ENCODE peak calls at places on chromosomes 4 and X, in four cellular contexts. One of them, this sample, is unnamed.

GRCh38 chrX:100264200-100264599 is 145.9 kb downstream of the PCDH19 start:
- DNase-seq in HL-60: no peak
- DNase-seq in K562: no peak
- DNase-seq in GM12878: peak
- DNase-seq in this sample: no peak

GRCh38 chr4:147034372-147034771 is 88.7 kb upstream of the TTC29 start:
- DNase-seq in HL-60: no peak
- DNase-seq in K562: no peak
- DNase-seq in GM12878: no peak
- DNase-seq in this sample: no peak

GRCh38 chr4:15240764-15241163 is 187.1 kb upstream of the C1QTNF7 start:
- DNase-seq in GM12878: no peak
- DNase-seq in HL-60: no peak
- DNase-seq in K562: no peak
- DNase-seq in this sample: no peak

GRCh38 chr4:39480251-39480650 is 21.4 kb downstream of the LIAS start:
- DNase-seq in HL-60: no peak
- DNase-seq in GM12878: no peak
- DNase-seq in K562: no peak
- DNase-seq in this sample: no peak

GRCh38 chr4:26406346-26406975 is 83.8 kb downstream of the CCKAR start:
- DNase-seq in GM12878: no peak
- DNase-seq in K562: no peak
- DNase-seq in HL-60: no peak
- DNase-seq in this sample: no peak

GRCh38 chr4:2694691-2695090 is 61.4 kb downstream of the TNIP2 start:
- DNase-seq in K562: no peak
- DNase-seq in HL-60: no peak
- DNase-seq in GM12878: no peak
- DNase-seq in this sample: no peak

GRCh38 chr4:6403400-6403685 is 69.1 kb downstream of the PPP2R2C start:
- DNase-seq in HL-60: no peak
- DNase-seq in GM12878: no peak
- DNase-seq in K562: no peak
- DNase-seq in this sample: no peak

GRCh38 chr4:1973218-1973617 is 35.6 kb downstream of the NELFA start:
- DNase-seq in K562: no peak
- DNase-seq in HL-60: no peak
- DNase-seq in GM12878: no peak
- DNase-seq in this sample: no peak

GRCh38 chr4:102180080-102180479 is 165.2 kb downstream of the SLC39A8 start:
- DNase-seq in GM12878: no peak
- DNase-seq in K562: no peak
- DNase-seq in HL-60: no peak
- DNase-seq in this sample: no peak

GRCh38 chr4:24212642-24213041 is 322.8 kb upstream of the PPARGC1A start:
- DNase-seq in HL-60: no peak
- DNase-seq in GM12878: no peak
- DNase-seq in K562: no peak
- DNase-seq in this sample: no peak

GRCh38 chrX:1754077-1754476 is 139.2 kb downstream of the ASMT start:
- DNase-seq in GM12878: no peak
- DNase-seq in K562: no peak
- DNase-seq in HL-60: no peak
- DNase-seq in this sample: no peak

GRCh38 chrX:78759081-78759480 is 11.6 kb downstream of the LPAR4 start:
- DNase-seq in HL-60: no peak
- DNase-seq in K562: no peak
- DNase-seq in GM12878: no peak
- DNase-seq in this sample: no peak

GRCh38 chr4:2254665-2255500 is 7.0 kb downstream of the MXD4 start:
- DNase-seq in HL-60: no peak
- DNase-seq in K562: no peak
- DNase-seq in GM12878: no peak
- DNase-seq in this sample: no peak

GRCh38 chr4:6844986-6845385 is 62.5 kb downstream of the KIAA0232 start:
- DNase-seq in K562: peak
- DNase-seq in GM12878: no peak
- DNase-seq in HL-60: no peak
- DNase-seq in this sample: no peak

GRCh38 chr4:185395956-185396723 is 416 bp upstream of the LRP2BP start:
- DNase-seq in GM12878: peak
- DNase-seq in HL-60: peak
- DNase-seq in K562: peak
- DNase-seq in this sample: peak

GRCh38 chrX:139200793-139201192 is 329.7 kb upstream of the F9 start:
- DNase-seq in HL-60: no peak
- DNase-seq in GM12878: no peak
- DNase-seq in K562: no peak
- DNase-seq in this sample: no peak

GRCh38 chrX:154607370-154607769 is 11.7 kb downstream of the CTAG1B start:
- DNase-seq in HL-60: no peak
- DNase-seq in GM12878: no peak
- DNase-seq in K562: no peak
- DNase-seq in this sample: no peak

GRCh38 chr4:81460115-81460836 is 11.4 kb downstream of the RASGEF1B start:
- DNase-seq in HL-60: no peak
- DNase-seq in GM12878: no peak
- DNase-seq in K562: no peak
- DNase-seq in this sample: no peak

GRCh38 chr4:109044446-109044845 is 258.0 kb downstream of the COL25A1 start:
- DNase-seq in GM12878: no peak
- DNase-seq in HL-60: no peak
- DNase-seq in K562: no peak
- DNase-seq in this sample: no peak

GRCh38 chrX:53526999-53527398 is 92.8 kb upstream of the HSD17B10 start:
- DNase-seq in HL-60: no peak
- DNase-seq in GM12878: no peak
- DNase-seq in K562: no peak
- DNase-seq in this sample: no peak

GRCh38 chr4:17283832-17284231 is 228.1 kb downstream of the QDPR start:
- DNase-seq in K562: no peak
- DNase-seq in HL-60: no peak
- DNase-seq in GM12878: no peak
- DNase-seq in this sample: no peak

GRCh38 chr4:100894339-100894870 is 376.6 kb upstream of the EMCN start:
- DNase-seq in HL-60: no peak
- DNase-seq in K562: no peak
- DNase-seq in GM12878: no peak
- DNase-seq in this sample: no peak

GRCh38 chr4:172134536-172134935 is 321.3 kb downstream of the GALNTL6 start:
- DNase-seq in HL-60: no peak
- DNase-seq in K562: no peak
- DNase-seq in GM12878: no peak
- DNase-seq in this sample: no peak

GRCh38 chr4:38278255-38278654 is 318.1 kb downstream of the PTTG2 start:
- DNase-seq in HL-60: no peak
- DNase-seq in K562: no peak
- DNase-seq in GM12878: no peak
- DNase-seq in this sample: no peak

GRCh38 chr4:108783666-108784463 is 21.0 kb upstream of the ETNPPL start:
- DNase-seq in K562: peak
- DNase-seq in GM12878: no peak
- DNase-seq in HL-60: no peak
- DNase-seq in this sample: no peak

GRCh38 chr4:33184684-33185083 is 2464.5 kb downstream of the PCDH7 start:
- DNase-seq in K562: no peak
- DNase-seq in GM12878: peak
- DNase-seq in HL-60: peak
- DNase-seq in this sample: no peak

GRCh38 chrX:130909469-130910136 is 6.6 kb upstream of the ENOX2 start:
- DNase-seq in HL-60: no peak
- DNase-seq in GM12878: no peak
- DNase-seq in K562: peak
- DNase-seq in this sample: no peak

GRCh38 chr4:16608611-16609125 is 289.8 kb downstream of the LDB2 start:
- DNase-seq in K562: no peak
- DNase-seq in GM12878: no peak
- DNase-seq in HL-60: no peak
- DNase-seq in this sample: no peak

GRCh38 chr4:151921811-151922210 is 161.0 kb upstream of the GATB start:
- DNase-seq in K562: no peak
- DNase-seq in GM12878: no peak
- DNase-seq in HL-60: no peak
- DNase-seq in this sample: no peak

GRCh38 chr4:108350332-108350731 is 181.6 kb upstream of the LEF1 start:
- DNase-seq in K562: no peak
- DNase-seq in HL-60: no peak
- DNase-seq in GM12878: no peak
- DNase-seq in this sample: no peak

GRCh38 chrX:11119295-11119943 is 8.3 kb downstream of the HCCS start:
- DNase-seq in K562: no peak
- DNase-seq in HL-60: no peak
- DNase-seq in GM12878: no peak
- DNase-seq in this sample: no peak

GRCh38 chr4:99945718-99946345 is 586 bp downstream of the DNAJB14 start:
- DNase-seq in K562: peak
- DNase-seq in GM12878: no peak
- DNase-seq in HL-60: no peak
- DNase-seq in this sample: no peak

GRCh38 chr4:145545538-145546224 is 64.0 kb downstream of the SMAD1 start:
- DNase-seq in GM12878: no peak
- DNase-seq in K562: no peak
- DNase-seq in HL-60: no peak
- DNase-seq in this sample: no peak

GRCh38 chrX:121179972-121180371 is 132.6 kb downstream of the GLUD2 start:
- DNase-seq in K562: no peak
- DNase-seq in GM12878: no peak
- DNase-seq in HL-60: no peak
- DNase-seq in this sample: no peak

GRCh38 chr4:153676491-153676890 is 7.6 kb upstream of the TLR2 start:
- DNase-seq in K562: no peak
- DNase-seq in GM12878: no peak
- DNase-seq in HL-60: no peak
- DNase-seq in this sample: no peak

DNA sequence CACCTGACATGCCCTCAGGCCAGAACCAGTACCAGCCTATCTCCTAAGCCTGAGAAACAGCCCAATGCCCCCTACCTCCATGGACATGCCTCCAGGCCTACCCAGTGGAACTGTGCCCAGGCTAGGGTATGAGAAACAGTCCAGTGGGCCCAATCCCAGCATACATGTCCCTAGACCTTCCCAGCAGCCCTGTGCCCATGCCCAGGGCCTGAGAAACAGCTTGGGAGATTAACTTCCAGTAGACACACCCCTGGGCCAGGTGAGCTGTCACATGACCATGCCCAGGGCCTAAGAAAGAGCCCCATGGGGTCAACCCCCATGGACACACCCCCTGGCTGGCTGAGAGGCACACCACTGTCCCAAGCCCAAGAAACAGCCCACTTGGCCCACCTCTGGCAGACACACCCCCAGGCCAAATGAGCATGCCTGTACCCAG is 78.8 kb downstream of the CBR4 start:
- DNase-seq in K562: no peak
- DNase-seq in HL-60: no peak
- DNase-seq in GM12878: no peak
- DNase-seq in this sample: no peak
- TF ChIP-seq POLR2AphosphoS5 in K562: no peak
- TF ChIP-seq POLR2AphosphoS5 in HL-60: no peak
- TF ChIP-seq POLR2AphosphoS5 in GM12878: no peak
- TF ChIP-seq POLR2AphosphoS5 in this sample: no peak

DNA sequence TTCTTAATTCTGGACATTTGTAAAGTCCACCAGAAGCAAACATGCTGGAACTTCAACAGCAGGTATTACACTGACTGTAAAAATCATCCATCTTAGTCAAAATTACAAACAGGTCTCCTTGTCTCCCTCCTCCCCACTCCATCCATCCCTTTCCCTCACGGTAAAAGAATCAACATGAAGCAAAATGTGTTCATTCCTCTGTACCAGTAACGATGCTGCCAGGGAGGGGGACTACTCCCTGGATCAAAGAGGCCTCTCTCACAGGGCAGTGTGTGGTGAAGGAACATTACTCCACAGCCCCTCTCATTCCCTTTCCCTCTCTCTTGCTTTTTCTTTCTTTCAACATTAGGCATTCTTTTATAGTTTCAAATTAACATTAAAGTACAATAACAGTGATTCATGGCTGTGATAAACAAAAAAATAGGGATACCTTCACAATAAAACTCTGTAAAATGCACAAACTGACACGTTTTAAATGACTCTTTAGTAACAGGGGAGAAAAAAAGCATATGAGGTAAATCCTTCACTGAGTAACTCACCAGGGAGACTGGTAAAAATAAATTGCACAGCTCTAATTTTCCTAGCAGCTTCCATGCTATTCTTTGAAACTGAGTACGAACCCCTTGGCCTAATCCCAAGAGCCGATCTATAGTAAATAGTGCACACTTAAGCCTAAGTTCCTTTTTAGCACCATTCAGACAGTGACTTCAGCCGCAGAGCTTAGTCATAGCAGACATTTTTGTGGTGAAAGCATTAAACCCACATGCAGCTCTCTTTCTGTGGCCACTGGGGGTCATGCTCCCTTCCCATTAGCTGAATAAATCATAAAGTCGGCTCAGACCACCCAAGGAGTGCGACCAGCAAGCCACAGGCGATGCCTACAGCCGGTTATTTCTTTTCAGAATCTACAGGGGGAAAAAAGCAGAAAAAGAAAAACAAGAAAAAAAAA is 215.6 kb upstream of the GYPA start:
- DNase-seq in HL-60: peak
- DNase-seq in K562: peak
- DNase-seq in GM12878: peak
- DNase-seq in this sample: peak
- TF ChIP-seq SPI1 in HL-60: no peak
- TF ChIP-seq SPI1 in K562: no peak
- TF ChIP-seq SPI1 in GM12878: no peak
- TF ChIP-seq SPI1 in this sample: no peak

GRCh38 chrX:46836701-46837542 is at the start of gene RP2:
- DNase-seq in GM12878: peak
- DNase-seq in K562: peak
- DNase-seq in HL-60: peak
- DNase-seq in this sample: peak

GRCh38 chrX:46831620-46832327 is 5.1 kb upstream of the RP2 start:
- DNase-seq in HL-60: no peak
- DNase-seq in K562: no peak
- DNase-seq in GM12878: no peak
- DNase-seq in this sample: no peak
- TF ChIP-seq POLR2AphosphoS5 in HL-60: no peak
- TF ChIP-seq POLR2AphosphoS5 in K562: no peak
- TF ChIP-seq POLR2AphosphoS5 in GM12878: no peak
- TF ChIP-seq POLR2AphosphoS5 in this sample: no peak

GRCh38 chr4:87375719-87376291 is 15.2 kb downstream of the HSD17B11 start:
- DNase-seq in GM12878: no peak
- DNase-seq in K562: peak
- DNase-seq in HL-60: no peak
- DNase-seq in this sample: no peak
- TF ChIP-seq SPI1 in GM12878: no peak
- TF ChIP-seq SPI1 in K562: no peak
- TF ChIP-seq SPI1 in HL-60: no peak
- TF ChIP-seq SPI1 in this sample: no peak